ENCODE peak calls at places on chromosomes 16 and 17, in eight cellular contexts. D, W, S, K, V, R, Q and Y are unnamed samples.

GRCh38 chr17:60745544-60745943 is 67.9 kb downstream of the BCAS3 start:
- DNase-seq in V (no peak), K (no peak), Q (no peak), D (no peak), R (no peak), S (no peak), W (no peak), Y (no peak)

GRCh38 chr16:70441406-70441990 is 2.6 kb upstream of the ST3GAL2 start:
- DNase-seq in S (no peak), Q (no peak), D (no peak), R (no peak), V (no peak), W (no peak), K (no peak), Y (no peak)

GRCh38 chr17:81470944-81471803 is 41.4 kb downstream of the ACTG1 start:
- DNase-seq in K (no peak), W (no peak), V (peak; percentile 59), Q (no peak), D (no peak), R (no peak), S (no peak), Y (no peak)

GRCh38 chr16:31134091-31134571 is 1.4 kb downstream of the PRSS8 start:
- DNase-seq in V (no peak), Q (peak; percentile 30), K (no peak), W (no peak), R (no peak), S (no peak), D (no peak), Y (no peak)

GRCh38 chr17:43839670-43840101 is 6.7 kb upstream of the MPP3 start:
- DNase-seq in R (peak; percentile 72), V (no peak), K (no peak), W (no peak), S (no peak), D (no peak), Q (no peak), Y (no peak)

GRCh38 chr17:80414508-80414802 is 512 bp upstream of the ENDOV start:
- DNase-seq in S (peak; percentile 52), D (no peak), V (no peak), K (no peak), R (no peak), W (no peak), Q (peak; percentile 26), Y (no peak)

GRCh38 chr16:77758508-77758907 is 29.9 kb upstream of the VAT1L start:
- DNase-seq in K (no peak), R (no peak), W (no peak), Q (no peak), S (no peak), V (no peak), D (no peak), Y (no peak)

GRCh38 chr16:89051521-89052166 is 42.0 kb upstream of the ACSF3 start:
- DNase-seq in R (no peak), S (no peak), K (no peak), Q (no peak), V (no peak), W (no peak), D (no peak), Y (no peak)

GRCh38 chr17:40718904-40719303 is 15.4 kb upstream of the KRT24 start:
- DNase-seq in K (no peak), S (no peak), R (no peak), D (no peak), W (no peak), Q (peak; percentile 13), V (no peak), Y (no peak)

GRCh38 chr16:30554933-30555847 is 3.0 kb downstream of the ZNF764 start:
- DNase-seq in Q (no peak), K (no peak), S (no peak), R (no peak), V (no peak), D (no peak), W (no peak), Y (no peak)

GRCh38 chr16:347203-347602 is 5.3 kb downstream of the AXIN1 start:
- DNase-seq in D (no peak), K (no peak), S (no peak), V (no peak), W (no peak), R (no peak), Q (no peak), Y (no peak)

GRCh38 chr17:40910441-40910841 is 25.4 kb upstream of the KRT20 start:
- DNase-seq in K (no peak), R (no peak), D (no peak), V (peak; percentile 89), Q (peak; percentile 36), S (no peak), W (no peak), Y (no peak)

GRCh38 chr17:34370997-34371395 is 8.0 kb upstream of the CCL1 start:
- DNase-seq in V (no peak), Q (peak; percentile 40), R (no peak), W (no peak), S (no peak), K (no peak), D (no peak), Y (no peak)

GRCh38 chr16:15966420-15967222 is 17.2 kb downstream of the ABCC1 start:
- DNase-seq in R (peak; percentile 94), S (no peak), D (no peak), K (no peak), Q (no peak), W (no peak), V (peak; percentile 75), Y (no peak)
- H3K4me3 ChIP-seq in R (no peak overlapping the region), S (no peak overlapping the region), D (no peak overlapping the region), K (no peak overlapping the region), Q (no peak overlapping the region), W (no peak overlapping the region), V (no peak overlapping the region), Y (no peak overlapping the region)

DNA sequence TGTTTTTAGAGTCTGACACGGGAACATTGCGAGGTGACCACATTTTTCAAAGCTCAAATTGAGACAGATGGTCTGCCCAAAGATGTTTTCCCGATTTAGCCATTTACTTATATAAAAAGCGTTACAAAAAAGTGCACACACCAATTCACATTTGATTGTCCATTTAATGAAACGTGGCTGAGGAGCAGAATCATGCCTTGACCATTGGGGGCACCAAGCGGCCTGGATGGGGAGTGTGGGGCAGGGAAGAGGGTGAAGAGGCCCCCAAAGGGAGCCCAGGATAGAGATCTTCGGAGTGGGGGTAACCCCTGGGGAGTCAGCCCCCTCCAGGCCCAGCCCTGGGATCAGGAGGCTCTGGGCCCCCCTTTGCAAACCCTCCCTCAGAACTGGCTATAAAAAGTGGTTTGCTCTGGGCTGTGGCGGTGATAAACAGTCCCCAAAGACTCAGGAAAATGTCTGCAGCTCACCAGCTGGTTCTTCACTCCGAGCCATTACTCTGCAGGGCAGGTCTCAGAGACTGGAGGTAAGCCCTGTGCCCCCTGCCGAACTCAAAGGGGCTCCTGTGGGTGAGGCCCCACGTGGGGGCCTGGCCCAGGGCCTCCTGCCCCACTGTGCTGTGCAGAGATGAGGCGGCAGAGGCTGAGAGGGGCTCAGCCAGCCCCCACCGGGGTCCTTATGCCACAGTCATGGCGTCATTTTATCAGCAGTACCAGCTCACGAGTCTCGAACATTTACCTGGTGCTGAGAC is 105.9 kb upstream of the SEC14L1 start:
- DNase-seq in K (no peak), V (no peak), D (no peak), Q (no peak), S (no peak), W (no peak), R (no peak), Y (no peak)
- TF ChIP-seq CTCF in K (no peak), V (no peak), D (no peak), Q (no peak), S (no peak), W (no peak), R (no peak), Y (no peak)

GRCh38 chr17:66604381-66604780 is 230.5 kb upstream of the CACNG5 start:
- DNase-seq in R (no peak), V (peak; percentile 9), K (no peak), S (no peak), W (no peak), D (no peak), Q (no peak), Y (no peak)
- H3K4me3 ChIP-seq in R (no peak overlapping the region), V (no peak overlapping the region), K (no peak overlapping the region), S (no peak overlapping the region), W (no peak overlapping the region), D (no peak overlapping the region), Q (no peak overlapping the region), Y (no peak overlapping the region)

GRCh38 chr16:87792205-87792565 is 26.4 kb upstream of the KLHDC4 start:
- DNase-seq in D (no peak), Q (no peak), V (no peak), W (no peak), S (no peak), K (no peak), R (no peak), Y (no peak)

GRCh38 chr16:87794485-87795078 is 28.8 kb upstream of the KLHDC4 start:
- DNase-seq in Q (no peak), W (no peak), R (no peak), S (no peak), K (no peak), D (no peak), V (no peak), Y (no peak)

GRCh38 chr16:87791295-87792204 is 25.8 kb upstream of the KLHDC4 start:
- DNase-seq in S (no peak), R (no peak), Q (no peak), W (no peak), D (no peak), K (no peak), V (no peak), Y (no peak)

GRCh38 chr16:87789437-87790277 is 23.9 kb upstream of the KLHDC4 start:
- DNase-seq in Q (peak; percentile 59), S (peak; percentile 79), K (no peak), W (no peak), R (peak; percentile 98), D (no peak), V (peak; percentile 82), Y (peak; percentile 62)

GRCh38 chr16:87790278-87791023 is 24.7 kb upstream of the KLHDC4 start:
- DNase-seq in D (no peak), W (peak; percentile 44), K (no peak), V (peak; percentile 31), R (peak; percentile 83), S (no peak), Q (no peak), Y (peak; percentile 45)
- TF ChIP-seq CTCF in D (no peak), W (no peak), K (no peak), V (no peak), R (no peak), S (no peak), Q (no peak), Y (no peak)